ENCODE peak calls at places on chromosomes 6 and 20, in seven cellular contexts. One of them, this sample, is unnamed.

GRCh38 chr20:9532069-9532809 is 17.8 kb downstream of the LAMP5 start:
- DNase-seq in IMR-90: no peak
- DNase-seq in non-pigmented ciliary epithelial cell: no peak
- DNase-seq in stimulated activated naive CD8-positive, alpha-beta T cell treated with anti-CD3 and anti-CD28 coated beads, Interleukin-15, Interleukin-2, amounts not matched to agents 100 U/mL and 50 U/mL, for 24 hours: no peak
- DNase-seq in NCI-H1092 treated with DMSO at 0.1 percent for 48 hours: peak; percentile 28
- DNase-seq in uterus: no peak
- DNase-seq in activated CD4-positive, alpha-beta memory T cell treated with anti-CD3 and anti-CD28 coated beads for 36 hours: no peak
- DNase-seq in this sample: no peak

GRCh38 chr6:35370124-35370741 is 27.9 kb downstream of the PPARD start:
- DNase-seq in IMR-90: peak; percentile 95
- DNase-seq in non-pigmented ciliary epithelial cell: peak; percentile 63
- DNase-seq in stimulated activated naive CD8-positive, alpha-beta T cell treated with anti-CD3 and anti-CD28 coated beads, Interleukin-15, Interleukin-2, amounts not matched to agents 100 U/mL and 50 U/mL, for 24 hours: peak; percentile 64
- DNase-seq in NCI-H1092 treated with DMSO at 0.1 percent for 48 hours: no peak
- DNase-seq in uterus: peak; percentile 49
- DNase-seq in activated CD4-positive, alpha-beta memory T cell treated with anti-CD3 and anti-CD28 coated beads for 36 hours: peak; percentile 73
- DNase-seq in this sample: no peak

GRCh38 chr6:10465633-10466499 is 51.0 kb upstream of the TFAP2A start:
- DNase-seq in IMR-90: peak; percentile 28
- DNase-seq in non-pigmented ciliary epithelial cell: no peak
- DNase-seq in stimulated activated naive CD8-positive, alpha-beta T cell treated with anti-CD3 and anti-CD28 coated beads, Interleukin-15, Interleukin-2, amounts not matched to agents 100 U/mL and 50 U/mL, for 24 hours: peak; percentile 36
- DNase-seq in NCI-H1092 treated with DMSO at 0.1 percent for 48 hours: no peak
- DNase-seq in uterus: no peak
- DNase-seq in activated CD4-positive, alpha-beta memory T cell treated with anti-CD3 and anti-CD28 coated beads for 36 hours: peak; percentile 32
- DNase-seq in this sample: no peak

GRCh38 chr6:17156112-17156921 is 54.5 kb downstream of the STMND1 start:
- DNase-seq in IMR-90: peak; percentile 89
- DNase-seq in non-pigmented ciliary epithelial cell: peak; percentile 72
- DNase-seq in stimulated activated naive CD8-positive, alpha-beta T cell treated with anti-CD3 and anti-CD28 coated beads, Interleukin-15, Interleukin-2, amounts not matched to agents 100 U/mL and 50 U/mL, for 24 hours: peak; percentile 63
- DNase-seq in NCI-H1092 treated with DMSO at 0.1 percent for 48 hours: peak; percentile 32
- DNase-seq in uterus: peak; percentile 79
- DNase-seq in activated CD4-positive, alpha-beta memory T cell treated with anti-CD3 and anti-CD28 coated beads for 36 hours: peak; percentile 53
- DNase-seq in this sample: peak; percentile 70

GRCh38 chr6:10658910-10659696 is 35.3 kb downstream of the C6orf52 start:
- DNase-seq in IMR-90: no peak
- DNase-seq in non-pigmented ciliary epithelial cell: no peak
- DNase-seq in stimulated activated naive CD8-positive, alpha-beta T cell treated with anti-CD3 and anti-CD28 coated beads, Interleukin-15, Interleukin-2, amounts not matched to agents 100 U/mL and 50 U/mL, for 24 hours: no peak
- DNase-seq in NCI-H1092 treated with DMSO at 0.1 percent for 48 hours: no peak
- DNase-seq in uterus: no peak
- DNase-seq in activated CD4-positive, alpha-beta memory T cell treated with anti-CD3 and anti-CD28 coated beads for 36 hours: no peak
- DNase-seq in this sample: no peak

GRCh38 chr6:157792671-157793070 is 30.4 kb upstream of the SNX9 start:
- DNase-seq in IMR-90: no peak
- DNase-seq in non-pigmented ciliary epithelial cell: no peak
- DNase-seq in stimulated activated naive CD8-positive, alpha-beta T cell treated with anti-CD3 and anti-CD28 coated beads, Interleukin-15, Interleukin-2, amounts not matched to agents 100 U/mL and 50 U/mL, for 24 hours: no peak
- DNase-seq in NCI-H1092 treated with DMSO at 0.1 percent for 48 hours: no peak
- DNase-seq in uterus: no peak
- DNase-seq in activated CD4-positive, alpha-beta memory T cell treated with anti-CD3 and anti-CD28 coated beads for 36 hours: no peak
- DNase-seq in this sample: no peak

GRCh38 chr6:17600527-17601388 is 656 bp downstream of the FAM8A1 start:
- DNase-seq in IMR-90: peak; percentile 12
- DNase-seq in non-pigmented ciliary epithelial cell: no peak
- DNase-seq in stimulated activated naive CD8-positive, alpha-beta T cell treated with anti-CD3 and anti-CD28 coated beads, Interleukin-15, Interleukin-2, amounts not matched to agents 100 U/mL and 50 U/mL, for 24 hours: peak; percentile 57
- DNase-seq in NCI-H1092 treated with DMSO at 0.1 percent for 48 hours: peak; percentile 25
- DNase-seq in uterus: peak; percentile 45
- DNase-seq in activated CD4-positive, alpha-beta memory T cell treated with anti-CD3 and anti-CD28 coated beads for 36 hours: peak; percentile 60
- DNase-seq in this sample: no peak

GRCh38 chr6:4707011-4707410 is 69.2 kb upstream of the CDYL start:
- DNase-seq in IMR-90: no peak
- DNase-seq in non-pigmented ciliary epithelial cell: no peak
- DNase-seq in stimulated activated naive CD8-positive, alpha-beta T cell treated with anti-CD3 and anti-CD28 coated beads, Interleukin-15, Interleukin-2, amounts not matched to agents 100 U/mL and 50 U/mL, for 24 hours: no peak
- DNase-seq in NCI-H1092 treated with DMSO at 0.1 percent for 48 hours: no peak
- DNase-seq in uterus: no peak
- DNase-seq in activated CD4-positive, alpha-beta memory T cell treated with anti-CD3 and anti-CD28 coated beads for 36 hours: no peak
- DNase-seq in this sample: no peak

GRCh38 chr6:1911476-1911875 is 301.8 kb downstream of the FOXC1 start:
- DNase-seq in IMR-90: no peak
- DNase-seq in non-pigmented ciliary epithelial cell: no peak
- DNase-seq in stimulated activated naive CD8-positive, alpha-beta T cell treated with anti-CD3 and anti-CD28 coated beads, Interleukin-15, Interleukin-2, amounts not matched to agents 100 U/mL and 50 U/mL, for 24 hours: no peak
- DNase-seq in NCI-H1092 treated with DMSO at 0.1 percent for 48 hours: no peak
- DNase-seq in uterus: no peak
- DNase-seq in activated CD4-positive, alpha-beta memory T cell treated with anti-CD3 and anti-CD28 coated beads for 36 hours: no peak
- DNase-seq in this sample: no peak

GRCh38 chr20:5689451-5689850 is 60.8 kb upstream of the SHLD1 start:
- DNase-seq in IMR-90: no peak
- DNase-seq in non-pigmented ciliary epithelial cell: no peak
- DNase-seq in stimulated activated naive CD8-positive, alpha-beta T cell treated with anti-CD3 and anti-CD28 coated beads, Interleukin-15, Interleukin-2, amounts not matched to agents 100 U/mL and 50 U/mL, for 24 hours: no peak
- DNase-seq in NCI-H1092 treated with DMSO at 0.1 percent for 48 hours: no peak
- DNase-seq in uterus: no peak
- DNase-seq in activated CD4-positive, alpha-beta memory T cell treated with anti-CD3 and anti-CD28 coated beads for 36 hours: no peak
- DNase-seq in this sample: no peak

GRCh38 chr6:36052092-36052491 is 24.5 kb downstream of the MAPK14 start:
- DNase-seq in IMR-90: no peak
- DNase-seq in non-pigmented ciliary epithelial cell: no peak
- DNase-seq in stimulated activated naive CD8-positive, alpha-beta T cell treated with anti-CD3 and anti-CD28 coated beads, Interleukin-15, Interleukin-2, amounts not matched to agents 100 U/mL and 50 U/mL, for 24 hours: no peak
- DNase-seq in NCI-H1092 treated with DMSO at 0.1 percent for 48 hours: no peak
- DNase-seq in uterus: no peak
- DNase-seq in activated CD4-positive, alpha-beta memory T cell treated with anti-CD3 and anti-CD28 coated beads for 36 hours: no peak
- DNase-seq in this sample: no peak

GRCh38 chr6:165967768-165968408 is 199.8 kb downstream of the TBXT start:
- DNase-seq in IMR-90: peak; percentile 37
- DNase-seq in non-pigmented ciliary epithelial cell: no peak
- DNase-seq in stimulated activated naive CD8-positive, alpha-beta T cell treated with anti-CD3 and anti-CD28 coated beads, Interleukin-15, Interleukin-2, amounts not matched to agents 100 U/mL and 50 U/mL, for 24 hours: no peak
- DNase-seq in NCI-H1092 treated with DMSO at 0.1 percent for 48 hours: no peak
- DNase-seq in uterus: no peak
- DNase-seq in activated CD4-positive, alpha-beta memory T cell treated with anti-CD3 and anti-CD28 coated beads for 36 hours: no peak
- DNase-seq in this sample: no peak

GRCh38 chr6:119077643-119078448 is 618 bp downstream of the FAM184A start:
- DNase-seq in IMR-90: no peak
- DNase-seq in non-pigmented ciliary epithelial cell: no peak
- DNase-seq in stimulated activated naive CD8-positive, alpha-beta T cell treated with anti-CD3 and anti-CD28 coated beads, Interleukin-15, Interleukin-2, amounts not matched to agents 100 U/mL and 50 U/mL, for 24 hours: peak; percentile 51
- DNase-seq in NCI-H1092 treated with DMSO at 0.1 percent for 48 hours: peak; percentile 31
- DNase-seq in uterus: peak; percentile 26
- DNase-seq in activated CD4-positive, alpha-beta memory T cell treated with anti-CD3 and anti-CD28 coated beads for 36 hours: peak; percentile 65
- DNase-seq in this sample: peak; percentile 55

GRCh38 chr20:58841539-58842264 is 9.0 kb downstream of the GNAS-AS1 start:
- DNase-seq in IMR-90: no peak
- DNase-seq in non-pigmented ciliary epithelial cell: no peak
- DNase-seq in stimulated activated naive CD8-positive, alpha-beta T cell treated with anti-CD3 and anti-CD28 coated beads, Interleukin-15, Interleukin-2, amounts not matched to agents 100 U/mL and 50 U/mL, for 24 hours: no peak
- DNase-seq in NCI-H1092 treated with DMSO at 0.1 percent for 48 hours: no peak
- DNase-seq in uterus: no peak
- DNase-seq in activated CD4-positive, alpha-beta memory T cell treated with anti-CD3 and anti-CD28 coated beads for 36 hours: no peak
- DNase-seq in this sample: no peak

GRCh38 chr6:78999737-79000136 is 78.3 kb downstream of the PHIP start:
- DNase-seq in IMR-90: peak; percentile 8
- DNase-seq in non-pigmented ciliary epithelial cell: no peak
- DNase-seq in stimulated activated naive CD8-positive, alpha-beta T cell treated with anti-CD3 and anti-CD28 coated beads, Interleukin-15, Interleukin-2, amounts not matched to agents 100 U/mL and 50 U/mL, for 24 hours: no peak
- DNase-seq in NCI-H1092 treated with DMSO at 0.1 percent for 48 hours: no peak
- DNase-seq in uterus: no peak
- DNase-seq in activated CD4-positive, alpha-beta memory T cell treated with anti-CD3 and anti-CD28 coated beads for 36 hours: no peak
- DNase-seq in this sample: no peak

GRCh38 chr6:42232035-42232434 is 14.4 kb upstream of the MRPS10 start:
- DNase-seq in IMR-90: no peak
- DNase-seq in non-pigmented ciliary epithelial cell: no peak
- DNase-seq in stimulated activated naive CD8-positive, alpha-beta T cell treated with anti-CD3 and anti-CD28 coated beads, Interleukin-15, Interleukin-2, amounts not matched to agents 100 U/mL and 50 U/mL, for 24 hours: no peak
- DNase-seq in NCI-H1092 treated with DMSO at 0.1 percent for 48 hours: no peak
- DNase-seq in uterus: no peak
- DNase-seq in activated CD4-positive, alpha-beta memory T cell treated with anti-CD3 and anti-CD28 coated beads for 36 hours: no peak
- DNase-seq in this sample: no peak

GRCh38 chr6:19803331-19804330 is 33.5 kb upstream of the ID4 start:
- DNase-seq in IMR-90: peak; percentile 19
- DNase-seq in non-pigmented ciliary epithelial cell: no peak
- DNase-seq in stimulated activated naive CD8-positive, alpha-beta T cell treated with anti-CD3 and anti-CD28 coated beads, Interleukin-15, Interleukin-2, amounts not matched to agents 100 U/mL and 50 U/mL, for 24 hours: no peak
- DNase-seq in NCI-H1092 treated with DMSO at 0.1 percent for 48 hours: peak; percentile 48
- DNase-seq in uterus: no peak
- DNase-seq in activated CD4-positive, alpha-beta memory T cell treated with anti-CD3 and anti-CD28 coated beads for 36 hours: no peak
- DNase-seq in this sample: no peak

GRCh38 chr6:24924956-24925355 is 10.8 kb downstream of the RIPOR2 start:
- DNase-seq in IMR-90: no peak
- DNase-seq in non-pigmented ciliary epithelial cell: no peak
- DNase-seq in stimulated activated naive CD8-positive, alpha-beta T cell treated with anti-CD3 and anti-CD28 coated beads, Interleukin-15, Interleukin-2, amounts not matched to agents 100 U/mL and 50 U/mL, for 24 hours: no peak
- DNase-seq in NCI-H1092 treated with DMSO at 0.1 percent for 48 hours: no peak
- DNase-seq in uterus: no peak
- DNase-seq in activated CD4-positive, alpha-beta memory T cell treated with anti-CD3 and anti-CD28 coated beads for 36 hours: peak; percentile 73
- DNase-seq in this sample: no peak

GRCh38 chr6:20846602-20847028 is 312.4 kb downstream of the CDKAL1 start:
- DNase-seq in IMR-90: peak; percentile 46
- DNase-seq in non-pigmented ciliary epithelial cell: no peak
- DNase-seq in stimulated activated naive CD8-positive, alpha-beta T cell treated with anti-CD3 and anti-CD28 coated beads, Interleukin-15, Interleukin-2, amounts not matched to agents 100 U/mL and 50 U/mL, for 24 hours: no peak
- DNase-seq in NCI-H1092 treated with DMSO at 0.1 percent for 48 hours: no peak
- DNase-seq in uterus: no peak
- DNase-seq in activated CD4-positive, alpha-beta memory T cell treated with anti-CD3 and anti-CD28 coated beads for 36 hours: peak; percentile 19
- DNase-seq in this sample: no peak

GRCh38 chr6:148535976-148536375 is 193.3 kb downstream of the SASH1 start:
- DNase-seq in IMR-90: peak; percentile 62
- DNase-seq in non-pigmented ciliary epithelial cell: no peak
- DNase-seq in stimulated activated naive CD8-positive, alpha-beta T cell treated with anti-CD3 and anti-CD28 coated beads, Interleukin-15, Interleukin-2, amounts not matched to agents 100 U/mL and 50 U/mL, for 24 hours: no peak
- DNase-seq in NCI-H1092 treated with DMSO at 0.1 percent for 48 hours: no peak
- DNase-seq in uterus: no peak
- DNase-seq in activated CD4-positive, alpha-beta memory T cell treated with anti-CD3 and anti-CD28 coated beads for 36 hours: no peak
- DNase-seq in this sample: no peak

This sample was measured in NCI-H1930.